ENCODE peak calls at places on chromosomes 7 and 10, in seven cellular contexts. D, M, I, O, P, C and E are unnamed samples.
A peak's percentile ranks its signal among the peaks of the same experiment; 100 is the strongest.

GRCh38 chr7:2934211-2934731 is 90.2 kb upstream of the GNA12 start:
- DNase-seq in D (peak; percentile 64), M (peak; percentile 91), I (peak; percentile 75), O (peak; percentile 62), P (no peak), C (no peak), E (peak; percentile 56)

GRCh38 chr7:47346378-47346914 is 235.5 kb downstream of the TNS3 start:
- DNase-seq in D (no peak), M (no peak), I (no peak), O (no peak), P (no peak), C (no peak), E (no peak)

GRCh38 chr7:52749880-52750279 is 285.6 kb upstream of the POM121L12 start:
- DNase-seq in D (no peak), M (no peak), I (no peak), O (no peak), P (peak; percentile 73), C (no peak), E (no peak)

GRCh38 chr10:3287566-3288445 is 115.2 kb upstream of the PITRM1 start:
- DNase-seq in D (peak; percentile 14), M (no peak), I (no peak), O (no peak), P (no peak), C (no peak), E (no peak)

GRCh38 chr7:99615989-99616358 is 772 bp upstream of the ZSCAN25 start:
- DNase-seq in D (no peak), M (no peak), I (no peak), O (no peak), P (no peak), C (no peak), E (no peak)

GRCh38 chr7:22278660-22279059 is 78.3 kb downstream of the RAPGEF5 start:
- DNase-seq in D (no peak), M (no peak), I (no peak), O (no peak), P (no peak), C (no peak), E (no peak)

GRCh38 chr10:69839696-69840345 is 38.1 kb downstream of the COL13A1 start:
- DNase-seq in D (peak; percentile 97), M (no peak), I (peak; percentile 77), O (no peak), P (no peak), C (no peak), E (peak; percentile 79)

GRCh38 chr7:37690206-37690605 is 6.6 kb downstream of the GPR141 start:
- DNase-seq in D (no peak), M (no peak), I (no peak), O (no peak), P (no peak), C (no peak), E (no peak)

GRCh38 chr10:103193820-103194529 is 903 bp upstream of the NT5C2 start:
- DNase-seq in D (peak; percentile 81), M (peak; percentile 76), I (peak; percentile 71), O (no peak), P (no peak), C (peak; percentile 34), E (no peak)

GRCh38 chr7:21749318-21749717 is 196.4 kb downstream of the CDCA7L start:
- DNase-seq in D (no peak), M (no peak), I (no peak), O (no peak), P (no peak), C (no peak), E (no peak)

GRCh38 chr7:145092766-145093165 is 256.9 kb upstream of the TPK1 start:
- DNase-seq in D (no peak), M (no peak), I (no peak), O (no peak), P (no peak), C (no peak), E (no peak)

GRCh38 chr7:74176555-74176954 is 2.4 kb downstream of the EIF4H start:
- DNase-seq in D (no peak), M (peak; percentile 60), I (no peak), O (no peak), P (no peak), C (no peak), E (no peak)
- H3K4me3 ChIP-seq in D (peak overlapping the region; percentile 93), M (peak overlapping the region; percentile 26), I (no peak overlapping the region), O (no peak overlapping the region), P (no peak overlapping the region), C (no peak overlapping the region), E (no peak overlapping the region)

GRCh38 chr10:16967866-16968721 is 150.9 kb upstream of the RSU1 start:
- DNase-seq in D (peak; percentile 64), M (peak; percentile 36), I (peak; percentile 94), O (no peak), P (peak; percentile 28), C (peak; percentile 15), E (peak; percentile 95)
- H3K4me3 ChIP-seq in D (no peak overlapping the region), M (no peak overlapping the region), I (no peak overlapping the region), O (no peak overlapping the region), P (no peak overlapping the region), C (no peak overlapping the region), E (peak overlapping the region; percentile 22)

GRCh38 chr7:76267835-76268183 is 34.7 kb upstream of the HSPB1 start:
- DNase-seq in D (no peak), M (no peak), I (no peak), O (no peak), P (no peak), C (no peak), E (no peak)
- H3K4me3 ChIP-seq in D (no peak overlapping the region), M (no peak overlapping the region), I (no peak overlapping the region), O (no peak overlapping the region), P (no peak overlapping the region), C (no peak overlapping the region), E (no peak overlapping the region)

GRCh38 chr10:129958118-129958685 is 5.9 kb downstream of the EBF3 start:
- DNase-seq in D (no peak), M (no peak), I (no peak), O (no peak), P (no peak), C (no peak), E (no peak)
- H3K4me3 ChIP-seq in D (no peak overlapping the region), M (no peak overlapping the region), I (no peak overlapping the region), O (no peak overlapping the region), P (no peak overlapping the region), C (no peak overlapping the region), E (peak overlapping the region; percentile 87)

GRCh38 chr10:119687192-119688032 is 36.2 kb downstream of the BAG3 start:
- DNase-seq in D (peak; percentile 31), M (peak; percentile 22), I (peak; percentile 67), O (no peak), P (no peak), C (no peak), E (peak; percentile 58)
- H3K4me3 ChIP-seq in D (peak overlapping the region; percentile 59), M (no peak overlapping the region), I (no peak overlapping the region), O (no peak overlapping the region), P (no peak overlapping the region), C (no peak overlapping the region), E (no peak overlapping the region)

GRCh38 chr10:93378039-93378438 is 104.1 kb downstream of the MYOF start:
- DNase-seq in D (no peak), M (no peak), I (no peak), O (no peak), P (no peak), C (no peak), E (no peak)
- H3K4me3 ChIP-seq in D (no peak overlapping the region), M (no peak overlapping the region), I (no peak overlapping the region), O (no peak overlapping the region), P (no peak overlapping the region), C (no peak overlapping the region), E (no peak overlapping the region)